ENCODE peak calls at places on chromosomes 6 and 20, in six cellular contexts. A is left cardiac atrium, W is H7, L is bronchial epithelial cell, J is HFFc6, V is NCI-H1417 treated with DMSO at 0.1 percent for 48 hours. C is an unnamed sample.

GRCh38 chr6:154447929-154448328 is 62.6 kb downstream of the CNKSR3 start:
- DNase-seq in J (no peak), A (no peak), L (no peak), W (no peak), V (peak; percentile 35), C (no peak)

GRCh38 chr6:397056-397455 is 5.5 kb downstream of the IRF4 start:
- DNase-seq in L (no peak), J (no peak), W (no peak), V (no peak), A (no peak), C (no peak)

GRCh38 chr20:51623255-51623654 is 80.7 kb upstream of the NFATC2 start:
- DNase-seq in A (no peak), W (no peak), L (no peak), J (no peak), V (no peak), C (no peak)

GRCh38 chr6:38564301-38564700 is 75.4 kb downstream of the BTBD9 start:
- DNase-seq in J (no peak), A (no peak), V (no peak), W (no peak), L (no peak), C (no peak)

GRCh38 chr6:149484733-149485700 is at the start of gene ZC3H12D:
- DNase-seq in J (peak; percentile 26), A (peak; percentile 59), L (no peak), W (no peak), V (no peak), C (peak; percentile 39)

GRCh38 chr6:26521485-26522391 is 16.4 kb upstream of the HMGN4 start:
- DNase-seq in V (peak; percentile 63), W (peak; percentile 89), L (peak; percentile 48), J (peak; percentile 59), A (peak; percentile 87), C (peak; percentile 8)

GRCh38 chr6:119676971-119677370 is 327.4 kb upstream of the MAN1A1 start:
- DNase-seq in L (no peak), J (no peak), W (no peak), A (no peak), V (no peak), C (peak; percentile 14)

GRCh38 chr6:19759117-19759880 is 77.9 kb upstream of the ID4 start:
- DNase-seq in W (no peak), V (no peak), L (peak; percentile 92), A (no peak), J (peak; percentile 81), C (peak; percentile 89)

GRCh38 chr20:57977141-57977540 is 251.3 kb downstream of the ANKRD60 start:
- DNase-seq in L (no peak), J (no peak), V (no peak), W (no peak), A (no peak), C (no peak)

GRCh38 chr6:53042112-53042511 is 23.1 kb upstream of the FBXO9 start:
- DNase-seq in A (no peak), V (no peak), L (peak; percentile 94), W (no peak), J (peak; percentile 93), C (peak; percentile 79)

GRCh38 chr20:50561379-50562078 is 51.3 kb downstream of the PTPN1 start:
- DNase-seq in L (peak; percentile 97), J (peak; percentile 95), A (no peak), V (no peak), W (no peak), C (peak; percentile 96)

GRCh38 chr6:329888-330691 is 37.8 kb downstream of the DUSP22 start:
- DNase-seq in A (no peak), J (peak; percentile 52), L (no peak), V (no peak), W (peak; percentile 80), C (no peak)

GRCh38 chr6:138107752-138108592 is 753 bp upstream of the PERP start:
- DNase-seq in V (peak; percentile 65), J (no peak), L (no peak), W (peak; percentile 56), A (peak; percentile 23), C (no peak)

GRCh38 chr6:116304538-116305097 is 24.9 kb upstream of the TSPYL1 start:
- DNase-seq in W (no peak), A (no peak), J (no peak), L (no peak), V (no peak), C (no peak)

GRCh38 chr6:100260584-100260983 is 204.1 kb downstream of the SIM1 start:
- DNase-seq in V (no peak), A (no peak), W (no peak), L (peak; percentile 23), J (no peak), C (no peak)

GRCh38 chr20:17614176-17614811 is 44.4 kb downstream of the DSTN start:
- DNase-seq in W (peak; percentile 54), J (no peak), A (peak; percentile 85), L (no peak), V (no peak), C (peak; percentile 35)

GRCh38 chr20:62929051-62929538 is 2.8 kb upstream of the DIDO1 start:
- DNase-seq in V (no peak), W (peak; percentile 94), L (peak; percentile 33), J (peak; percentile 21), A (peak; percentile 77), C (no peak)

GRCh38 chr6:13463941-13464340 is 23.5 kb downstream of the GFOD1 start:
- DNase-seq in A (no peak), V (no peak), L (no peak), W (no peak), J (no peak), C (no peak)

GRCh38 chr6:32851025-32851424 is 2.5 kb downstream of the TAP1 start:
- DNase-seq in A (no peak), V (no peak), W (no peak), J (no peak), L (no peak), C (no peak)

GRCh38 chr6:16762547-16763477 is 1.6 kb upstream of the ATXN1 start:
- DNase-seq in W (peak; percentile 58), A (peak; percentile 49), J (peak; percentile 92), L (peak; percentile 97), V (no peak), C (peak; percentile 61)

GRCh38 chr6:11424395-11425050 is 113.0 kb upstream of the TMEM170B start:
- DNase-seq in W (no peak), J (no peak), L (peak; percentile 74), A (no peak), V (no peak), C (peak; percentile 41)

GRCh38 chr6:149860513-149860833 is 3.7 kb downstream of the LRP11 start:
- DNase-seq in W (no peak), V (no peak), J (no peak), L (no peak), A (no peak), C (no peak)

GRCh38 chr6:168383062-168383854 is 57.7 kb upstream of the SMOC2 start:
- DNase-seq in W (no peak), V (no peak), L (no peak), J (no peak), A (no peak), C (no peak)

GRCh38 chr6:15042938-15043337 is 202.9 kb upstream of the JARID2 start:
- DNase-seq in A (no peak), L (no peak), J (no peak), V (no peak), W (no peak), C (no peak)

GRCh38 chr6:36033935-36034334 is 6.3 kb downstream of the MAPK14 start:
- DNase-seq in V (no peak), J (peak; percentile 29), A (no peak), W (no peak), L (peak; percentile 72), C (no peak)

GRCh38 chr20:20211988-20212518 is 155.9 kb upstream of the INSM1 start:
- DNase-seq in V (no peak), L (no peak), W (no peak), A (no peak), J (no peak), C (no peak)

GRCh38 chr6:28597217-28597835 is 71.6 kb downstream of the GPX5 start:
- DNase-seq in V (no peak), L (peak; percentile 50), W (peak; percentile 49), A (no peak), J (peak; percentile 86), C (peak; percentile 85)

GRCh38 chr20:61850457-61850856 is 215.2 kb downstream of the TAF4 start:
- DNase-seq in V (no peak), L (no peak), W (no peak), A (no peak), J (no peak), C (no peak)

GRCh38 chr6:33695451-33695855 is 16.0 kb downstream of the UQCC2 start:
- DNase-seq in W (peak; percentile 35), J (no peak), A (peak; percentile 33), V (no peak), L (peak; percentile 60), C (no peak)

GRCh38 chr6:40999498-41000070 is 39.4 kb downstream of the UNC5CL start:
- DNase-seq in W (peak; percentile 42), V (no peak), A (peak; percentile 73), J (peak; percentile 13), L (peak; percentile 44), C (peak; percentile 52)

GRCh38 chr20:13213335-13213734 is 7.7 kb upstream of the ISM1 start:
- DNase-seq in A (no peak), J (no peak), V (no peak), W (no peak), L (no peak), C (no peak)

GRCh38 chr20:61253264-61253639 is 1.2 kb downstream of the CDH4 start:
- DNase-seq in L (no peak), W (peak; percentile 92), A (no peak), V (no peak), J (peak; percentile 41), C (no peak)

GRCh38 chr6:141467881-141468280 is 664.8 kb upstream of the GJE1 start:
- DNase-seq in V (no peak), L (no peak), J (no peak), W (no peak), A (no peak), C (peak; percentile 51)

GRCh38 chr6:150685860-150686259 is 86.2 kb downstream of the PLEKHG1 start:
- DNase-seq in V (no peak), L (peak; percentile 70), W (peak; percentile 84), A (no peak), J (no peak), C (peak; percentile 12)

C was measured in A172.